ENCODE peak calls at places on chromosomes 3 and 15, in eight cellular contexts. L is NB4; D is T-helper 2 cell; F is NCI-H1092; A is posterior cingulate gyrus; Q is activated T-cell treated with anti-CD3 and anti-CD28 coated beads, Interleukin-2, amount 50 U/mL, for 1 hour; M is SK-MEL-5; O is NT2/D1. W is an unnamed sample.

GRCh38 chr15:52021128-52021671 is 2.2 kb downstream of the MAPK6 start:
- DNase-seq in L (peak), D (peak), F (no peak), A (no peak), Q (peak), M (peak), O (no peak), W (peak)

GRCh38 chr3:97232635-97233034 is 418.2 kb downstream of the EPHA6 start:
- DNase-seq in L (no peak), D (no peak), F (no peak), A (no peak), Q (no peak), M (no peak), O (no peak), W (no peak)

GRCh38 chr15:95017950-95018349 is 786.6 kb downstream of the MCTP2 start:
- DNase-seq in L (no peak), D (no peak), F (no peak), A (no peak), Q (no peak), M (peak), O (peak), W (peak)

GRCh38 chr3:54122046-54122801 is at the start of gene CACNA2D3:
- DNase-seq in L (no peak), D (no peak), F (no peak), A (peak), Q (no peak), M (no peak), O (no peak), W (no peak)

GRCh38 chr3:136135039-136135802 is 60.9 kb downstream of the MSL2 start:
- DNase-seq in L (peak), D (no peak), F (no peak), A (no peak), Q (no peak), M (no peak), O (no peak), W (no peak)

GRCh38 chr15:48040166-48040817 is 80.5 kb upstream of the SLC24A5 start:
- DNase-seq in L (no peak), D (no peak), F (no peak), A (peak), Q (no peak), M (peak), O (no peak), W (no peak)

GRCh38 chr3:114290911-114291901 is 2.6 kb upstream of the TIGIT start:
- DNase-seq in L (peak), D (peak), F (peak), A (peak), Q (peak), M (peak), O (peak), W (peak)

GRCh38 chr3:16183601-16184270 is 9.3 kb downstream of the GALNT15 start:
- DNase-seq in L (no peak), D (no peak), F (no peak), A (no peak), Q (no peak), M (no peak), O (no peak), W (no peak)

GRCh38 chr15:25795712-25796111 is 67.4 kb downstream of the ATP10A start:
- DNase-seq in L (no peak), D (no peak), F (no peak), A (no peak), Q (no peak), M (no peak), O (no peak), W (no peak)

GRCh38 chr15:80934761-80935221 is 54.8 kb downstream of the MESD start:
- DNase-seq in L (no peak), D (no peak), F (no peak), A (peak), Q (no peak), M (peak), O (peak), W (peak)

GRCh38 chr15:101320501-101321052 is 25.5 kb upstream of the SNRPA1 start:
- DNase-seq in L (peak), D (peak), F (no peak), A (no peak), Q (peak), M (peak), O (no peak), W (peak)

GRCh38 chr3:177624523-177625495 is 427.5 kb upstream of the TBL1XR1 start:
- DNase-seq in L (no peak), D (no peak), F (no peak), A (no peak), Q (no peak), M (no peak), O (no peak), W (peak)

GRCh38 chr3:46693038-46693896 is at the start of gene ALS2CL:
- DNase-seq in L (peak), D (peak), F (no peak), A (no peak), Q (peak), M (peak), O (peak), W (peak)

GRCh38 chr3:111326144-111326995 is 215.6 kb upstream of the CD96 start:
- DNase-seq in L (no peak), D (no peak), F (no peak), A (no peak), Q (no peak), M (no peak), O (no peak), W (no peak)

GRCh38 chr3:60301142-60301541 is 950.1 kb downstream of the FHIT start:
- DNase-seq in L (no peak), D (no peak), F (no peak), A (no peak), Q (no peak), M (no peak), O (no peak), W (no peak)

GRCh38 chr15:98442379-98442833 is 205.9 kb upstream of the IGF1R start:
- DNase-seq in L (peak), D (no peak), F (no peak), A (peak), Q (peak), M (peak), O (peak), W (peak)

GRCh38 chr3:133404925-133405324 is 5.1 kb downstream of the BFSP2 start:
- DNase-seq in L (no peak), D (no peak), F (no peak), A (no peak), Q (no peak), M (no peak), O (no peak), W (no peak)

GRCh38 chr15:87871130-87871737 is 385.3 kb downstream of the NTRK3 start:
- DNase-seq in L (no peak), D (no peak), F (no peak), A (no peak), Q (no peak), M (no peak), O (no peak), W (no peak)

GRCh38 chr3:11480663-11481298 is 162.9 kb downstream of the VGLL4 start:
- DNase-seq in L (no peak), D (no peak), F (peak), A (no peak), Q (no peak), M (no peak), O (peak), W (peak)

GRCh38 chr3:25780618-25781017 is 2.6 kb downstream of the NGLY1 start:
- DNase-seq in L (no peak), D (no peak), F (no peak), A (no peak), Q (no peak), M (no peak), O (no peak), W (no peak)

GRCh38 chr15:36428102-36428845 is 151.2 kb upstream of the CDIN1 start:
- DNase-seq in L (peak), D (no peak), F (no peak), A (no peak), Q (no peak), M (no peak), O (peak), W (peak)

GRCh38 chr15:66008920-66009572 is 139.8 kb downstream of the RAB11A start:
- DNase-seq in L (peak), D (no peak), F (no peak), A (no peak), Q (no peak), M (peak), O (no peak), W (no peak)

GRCh38 chr3:157618075-157618760 is 115.0 kb upstream of the VEPH1 start:
- DNase-seq in L (peak), D (peak), F (peak), A (no peak), Q (no peak), M (peak), O (peak), W (peak)

GRCh38 chr15:27059610-27060202 is 88.7 kb downstream of the GABRG3 start:
- DNase-seq in L (peak), D (no peak), F (peak), A (peak), Q (no peak), M (peak), O (peak), W (no peak)

GRCh38 chr3:113231827-113232253 is 20.5 kb downstream of the BOC start:
- DNase-seq in L (no peak), D (no peak), F (peak), A (no peak), Q (no peak), M (no peak), O (peak), W (peak)

GRCh38 chr3:149970716-149971402 is at the start of gene PFN2:
- DNase-seq in L (peak), D (peak), F (peak), A (peak), Q (peak), M (peak), O (no peak), W (peak)

GRCh38 chr3:73569246-73569760 is 55.4 kb downstream of the PDZRN3 start:
- DNase-seq in L (no peak), D (no peak), F (no peak), A (no peak), Q (no peak), M (no peak), O (no peak), W (no peak)

GRCh38 chr3:53170325-53171108 is 9.5 kb downstream of the PRKCD start:
- DNase-seq in L (peak), D (no peak), F (no peak), A (no peak), Q (no peak), M (no peak), O (no peak), W (no peak)

GRCh38 chr3:115239717-115240116 is 92.6 kb upstream of the ZBTB20 start:
- DNase-seq in L (no peak), D (no peak), F (peak), A (peak), Q (no peak), M (peak), O (no peak), W (peak)

GRCh38 chr3:194985031-194985578 is 285.9 kb downstream of the XXYLT1 start:
- DNase-seq in L (peak), D (no peak), F (peak), A (peak), Q (no peak), M (no peak), O (no peak), W (no peak)

GRCh38 chr3:53845103-53845880 is 927 bp downstream of the CHDH start:
- DNase-seq in L (no peak), D (no peak), F (no peak), A (peak), Q (no peak), M (no peak), O (peak), W (peak)

GRCh38 chr3:57691411-57692133 is 1.3 kb downstream of the DENND6A start:
- DNase-seq in L (peak), D (peak), F (no peak), A (no peak), Q (peak), M (no peak), O (no peak), W (peak)

W was measured in endothelial cell of umbilical vein.